ENCODE peak calls at places on chromosomes 2 and 18, in seven cellular contexts. One of them, this sample, is unnamed.
A peak's percentile ranks its signal among the peaks of the same experiment; 100 is the strongest.

GRCh38 chr2:97906309-97906708 is 89.4 kb downstream of the TMEM131 start:
- DNase-seq in thyroid gland: no peak
- DNase-seq in activated B cell treated with CpG ODN at 0.5 μM for 24 hours: no peak
- DNase-seq in right atrium auricular region: no peak
- DNase-seq in psoas muscle: no peak
- DNase-seq in pancreas: no peak
- DNase-seq in adrenal gland: no peak
- DNase-seq in this sample: no peak

GRCh38 chr18:23283933-23284430 is 148.7 kb downstream of the CABLES1 start:
- DNase-seq in thyroid gland: no peak
- DNase-seq in activated B cell treated with CpG ODN at 0.5 μM for 24 hours: no peak
- DNase-seq in right atrium auricular region: no peak
- DNase-seq in psoas muscle: no peak
- DNase-seq in pancreas: no peak
- DNase-seq in adrenal gland: peak; percentile 30
- DNase-seq in this sample: no peak

GRCh38 chr2:176464886-176465564 is 195.8 kb downstream of the MTX2 start:
- DNase-seq in thyroid gland: no peak
- DNase-seq in activated B cell treated with CpG ODN at 0.5 μM for 24 hours: no peak
- DNase-seq in right atrium auricular region: no peak
- DNase-seq in psoas muscle: no peak
- DNase-seq in pancreas: no peak
- DNase-seq in adrenal gland: no peak
- DNase-seq in this sample: no peak

GRCh38 chr2:152335851-152336102 is 803 bp downstream of the FMNL2 start:
- DNase-seq in thyroid gland: peak; percentile 42
- DNase-seq in activated B cell treated with CpG ODN at 0.5 μM for 24 hours: peak; percentile 22
- DNase-seq in right atrium auricular region: no peak
- DNase-seq in psoas muscle: peak; percentile 64
- DNase-seq in pancreas: no peak
- DNase-seq in adrenal gland: no peak
- DNase-seq in this sample: no peak

GRCh38 chr18:50709215-50709614 is 110.6 kb downstream of the MRO start:
- DNase-seq in thyroid gland: no peak
- DNase-seq in activated B cell treated with CpG ODN at 0.5 μM for 24 hours: no peak
- DNase-seq in right atrium auricular region: no peak
- DNase-seq in psoas muscle: no peak
- DNase-seq in pancreas: no peak
- DNase-seq in adrenal gland: no peak
- DNase-seq in this sample: no peak

GRCh38 chr2:159044804-159045286 is 76.4 kb downstream of the TANC1 start:
- DNase-seq in thyroid gland: peak; percentile 82
- DNase-seq in activated B cell treated with CpG ODN at 0.5 μM for 24 hours: no peak
- DNase-seq in right atrium auricular region: no peak
- DNase-seq in psoas muscle: no peak
- DNase-seq in pancreas: no peak
- DNase-seq in adrenal gland: peak; percentile 60
- DNase-seq in this sample: no peak

GRCh38 chr2:66762761-66763160 is 327.8 kb downstream of the MEIS1 start:
- DNase-seq in thyroid gland: no peak
- DNase-seq in activated B cell treated with CpG ODN at 0.5 μM for 24 hours: no peak
- DNase-seq in right atrium auricular region: no peak
- DNase-seq in psoas muscle: no peak
- DNase-seq in pancreas: no peak
- DNase-seq in adrenal gland: no peak
- DNase-seq in this sample: no peak

GRCh38 chr2:233034-233433 is 30.8 kb downstream of the SH3YL1 start:
- DNase-seq in thyroid gland: no peak
- DNase-seq in activated B cell treated with CpG ODN at 0.5 μM for 24 hours: no peak
- DNase-seq in right atrium auricular region: no peak
- DNase-seq in psoas muscle: no peak
- DNase-seq in pancreas: no peak
- DNase-seq in adrenal gland: no peak
- DNase-seq in this sample: no peak

GRCh38 chr2:86476092-86476491 is 34.9 kb downstream of the KDM3A start:
- DNase-seq in thyroid gland: no peak
- DNase-seq in activated B cell treated with CpG ODN at 0.5 μM for 24 hours: no peak
- DNase-seq in right atrium auricular region: no peak
- DNase-seq in psoas muscle: no peak
- DNase-seq in pancreas: no peak
- DNase-seq in adrenal gland: no peak
- DNase-seq in this sample: no peak

GRCh38 chr2:117832905-117833613 is 18.6 kb downstream of the DDX18 start:
- DNase-seq in thyroid gland: no peak
- DNase-seq in activated B cell treated with CpG ODN at 0.5 μM for 24 hours: no peak
- DNase-seq in right atrium auricular region: no peak
- DNase-seq in psoas muscle: no peak
- DNase-seq in pancreas: no peak
- DNase-seq in adrenal gland: no peak
- DNase-seq in this sample: no peak

GRCh38 chr2:223459328-223459939 is 142.7 kb downstream of the SCG2 start:
- DNase-seq in thyroid gland: no peak
- DNase-seq in activated B cell treated with CpG ODN at 0.5 μM for 24 hours: no peak
- DNase-seq in right atrium auricular region: no peak
- DNase-seq in psoas muscle: no peak
- DNase-seq in pancreas: no peak
- DNase-seq in adrenal gland: no peak
- DNase-seq in this sample: no peak

GRCh38 chr18:62784338-62784965 is 69.1 kb downstream of the PHLPP1 start:
- DNase-seq in thyroid gland: no peak
- DNase-seq in activated B cell treated with CpG ODN at 0.5 μM for 24 hours: no peak
- DNase-seq in right atrium auricular region: no peak
- DNase-seq in psoas muscle: no peak
- DNase-seq in pancreas: no peak
- DNase-seq in adrenal gland: no peak
- DNase-seq in this sample: no peak

GRCh38 chr2:69743847-69744264 is 1.9 kb downstream of the ANXA4 start:
- DNase-seq in thyroid gland: no peak
- DNase-seq in activated B cell treated with CpG ODN at 0.5 μM for 24 hours: no peak
- DNase-seq in right atrium auricular region: no peak
- DNase-seq in psoas muscle: no peak
- DNase-seq in pancreas: no peak
- DNase-seq in adrenal gland: no peak
- DNase-seq in this sample: no peak

GRCh38 chr2:44237221-44237620 is 38.1 kb upstream of the SLC3A1 start:
- DNase-seq in thyroid gland: no peak
- DNase-seq in activated B cell treated with CpG ODN at 0.5 μM for 24 hours: no peak
- DNase-seq in right atrium auricular region: no peak
- DNase-seq in psoas muscle: no peak
- DNase-seq in pancreas: no peak
- DNase-seq in adrenal gland: no peak
- DNase-seq in this sample: no peak

GRCh38 chr2:188203756-188204155 is 87.9 kb upstream of the GULP1 start:
- DNase-seq in thyroid gland: no peak
- DNase-seq in activated B cell treated with CpG ODN at 0.5 μM for 24 hours: no peak
- DNase-seq in right atrium auricular region: no peak
- DNase-seq in psoas muscle: no peak
- DNase-seq in pancreas: no peak
- DNase-seq in adrenal gland: no peak
- DNase-seq in this sample: no peak

GRCh38 chr18:31042391-31043181 is at the start of gene DSC3:
- DNase-seq in thyroid gland: peak; percentile 21
- DNase-seq in activated B cell treated with CpG ODN at 0.5 μM for 24 hours: no peak
- DNase-seq in right atrium auricular region: no peak
- DNase-seq in psoas muscle: peak; percentile 49
- DNase-seq in pancreas: no peak
- DNase-seq in adrenal gland: no peak
- DNase-seq in this sample: peak; percentile 77

GRCh38 chr18:5104246-5104645 is 92.8 kb downstream of the AKAIN1 start:
- DNase-seq in thyroid gland: no peak
- DNase-seq in activated B cell treated with CpG ODN at 0.5 μM for 24 hours: no peak
- DNase-seq in right atrium auricular region: no peak
- DNase-seq in psoas muscle: no peak
- DNase-seq in pancreas: no peak
- DNase-seq in adrenal gland: no peak
- DNase-seq in this sample: no peak

GRCh38 chr18:5103286-5103685 is 93.8 kb downstream of the AKAIN1 start:
- DNase-seq in thyroid gland: no peak
- DNase-seq in activated B cell treated with CpG ODN at 0.5 μM for 24 hours: no peak
- DNase-seq in right atrium auricular region: no peak
- DNase-seq in psoas muscle: no peak
- DNase-seq in pancreas: no peak
- DNase-seq in adrenal gland: no peak
- DNase-seq in this sample: no peak

GRCh38 chr18:5103693-5104092 is 93.4 kb downstream of the AKAIN1 start:
- DNase-seq in thyroid gland: no peak
- DNase-seq in activated B cell treated with CpG ODN at 0.5 μM for 24 hours: no peak
- DNase-seq in right atrium auricular region: no peak
- DNase-seq in psoas muscle: no peak
- DNase-seq in pancreas: no peak
- DNase-seq in adrenal gland: no peak
- DNase-seq in this sample: no peak

GRCh38 chr18:5107990-5108389 is 89.1 kb downstream of the AKAIN1 start:
- DNase-seq in thyroid gland: no peak
- DNase-seq in activated B cell treated with CpG ODN at 0.5 μM for 24 hours: no peak
- DNase-seq in right atrium auricular region: no peak
- DNase-seq in psoas muscle: no peak
- DNase-seq in pancreas: no peak
- DNase-seq in adrenal gland: no peak
- DNase-seq in this sample: no peak

DNA sequence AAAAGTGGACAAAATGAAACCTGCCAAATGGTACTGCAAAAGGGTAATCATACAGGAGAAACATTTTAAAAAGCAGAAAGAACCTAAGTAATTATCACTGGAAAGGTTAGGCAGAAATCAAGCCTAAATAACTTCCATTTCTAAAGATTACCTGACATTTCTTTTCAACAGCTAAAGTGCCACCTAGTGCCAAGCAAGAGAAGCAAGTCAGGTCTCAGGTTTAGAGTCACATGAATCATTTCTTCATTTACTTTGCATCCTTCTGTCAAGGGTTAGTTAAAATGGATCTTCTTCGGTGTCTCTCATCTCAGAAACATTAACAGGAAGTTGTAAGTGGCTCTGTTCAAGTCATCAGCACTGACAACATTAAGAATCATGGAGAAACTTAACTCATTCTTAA is 90.3 kb downstream of the AKAIN1 start:
- DNase-seq in thyroid gland: no peak
- DNase-seq in activated B cell treated with CpG ODN at 0.5 μM for 24 hours: no peak
- DNase-seq in right atrium auricular region: no peak
- DNase-seq in psoas muscle: no peak
- DNase-seq in pancreas: no peak
- DNase-seq in adrenal gland: no peak
- DNase-seq in this sample: no peak
- TF ChIP-seq CTCF in thyroid gland: no peak
- TF ChIP-seq CTCF in activated B cell treated with CpG ODN at 0.5 μM for 24 hours: no peak
- TF ChIP-seq CTCF in right atrium auricular region: no peak
- TF ChIP-seq CTCF in psoas muscle: no peak
- TF ChIP-seq CTCF in pancreas: no peak
- TF ChIP-seq CTCF in adrenal gland: peak; percentile 30
- TF ChIP-seq CTCF in this sample: peak; percentile 45

DNA sequence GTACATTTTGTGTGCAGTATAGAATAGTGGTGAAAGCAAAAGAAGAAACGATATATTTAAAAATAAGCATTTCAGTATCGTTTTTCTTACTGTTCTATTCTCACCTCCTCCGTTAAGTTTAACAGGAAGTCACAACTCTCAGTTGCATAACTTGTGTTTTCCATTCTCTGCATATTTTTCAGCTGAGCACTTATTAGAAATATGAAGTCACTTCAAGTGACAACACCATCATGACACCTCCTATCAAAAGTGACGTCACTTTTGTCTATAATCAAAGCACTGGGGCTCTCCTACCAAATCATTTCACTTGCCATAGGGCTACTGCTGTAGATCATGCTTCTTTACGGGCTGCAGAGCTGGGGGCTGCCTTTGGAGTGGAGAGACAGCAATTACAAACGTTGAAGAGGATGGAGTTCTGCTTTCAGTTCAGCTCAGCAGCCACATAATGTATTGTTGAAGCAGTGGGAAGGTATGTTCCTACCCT is 36.3 kb downstream of the STAT4 start:
- DNase-seq in thyroid gland: no peak
- DNase-seq in activated B cell treated with CpG ODN at 0.5 μM for 24 hours: no peak
- DNase-seq in right atrium auricular region: no peak
- DNase-seq in psoas muscle: no peak
- DNase-seq in pancreas: no peak
- DNase-seq in adrenal gland: no peak
- DNase-seq in this sample: no peak
- TF ChIP-seq CTCF in thyroid gland: no peak
- TF ChIP-seq CTCF in activated B cell treated with CpG ODN at 0.5 μM for 24 hours: no peak
- TF ChIP-seq CTCF in right atrium auricular region: no peak
- TF ChIP-seq CTCF in psoas muscle: no peak
- TF ChIP-seq CTCF in pancreas: no peak
- TF ChIP-seq CTCF in adrenal gland: no peak
- TF ChIP-seq CTCF in this sample: no peak

GRCh38 chr2:64655873-64656272 is 2.2 kb upstream of the SERTAD2 start:
- DNase-seq in thyroid gland: no peak
- DNase-seq in activated B cell treated with CpG ODN at 0.5 μM for 24 hours: no peak
- DNase-seq in right atrium auricular region: no peak
- DNase-seq in psoas muscle: no peak
- DNase-seq in pancreas: no peak
- DNase-seq in adrenal gland: no peak
- DNase-seq in this sample: no peak

GRCh38 chr2:64652231-64653173 is 1.2 kb downstream of the SERTAD2 start:
- DNase-seq in thyroid gland: peak; percentile 90
- DNase-seq in activated B cell treated with CpG ODN at 0.5 μM for 24 hours: no peak
- DNase-seq in right atrium auricular region: no peak
- DNase-seq in psoas muscle: peak; percentile 74
- DNase-seq in pancreas: peak; percentile 34
- DNase-seq in adrenal gland: peak; percentile 51
- DNase-seq in this sample: no peak

GRCh38 chr2:64654993-64655666 is 1.4 kb upstream of the SERTAD2 start:
- DNase-seq in thyroid gland: no peak
- DNase-seq in activated B cell treated with CpG ODN at 0.5 μM for 24 hours: no peak
- DNase-seq in right atrium auricular region: no peak
- DNase-seq in psoas muscle: no peak
- DNase-seq in pancreas: no peak
- DNase-seq in adrenal gland: no peak
- DNase-seq in this sample: no peak

GRCh38 chr2:64653174-64654062 is at the start of gene SERTAD2:
- DNase-seq in thyroid gland: peak; percentile 91
- DNase-seq in activated B cell treated with CpG ODN at 0.5 μM for 24 hours: peak; percentile 84
- DNase-seq in right atrium auricular region: peak; percentile 88
- DNase-seq in psoas muscle: peak; percentile 95
- DNase-seq in pancreas: peak; percentile 88
- DNase-seq in adrenal gland: peak; percentile 89
- DNase-seq in this sample: peak; percentile 92

GRCh38 chr2:64654063-64654811 is 524 bp upstream of the SERTAD2 start:
- DNase-seq in thyroid gland: peak; percentile 83
- DNase-seq in activated B cell treated with CpG ODN at 0.5 μM for 24 hours: no peak
- DNase-seq in right atrium auricular region: peak; percentile 90
- DNase-seq in psoas muscle: peak; percentile 93
- DNase-seq in pancreas: peak; percentile 71
- DNase-seq in adrenal gland: peak; percentile 88
- DNase-seq in this sample: peak; percentile 83
- TF ChIP-seq CTCF in thyroid gland: no peak
- TF ChIP-seq CTCF in activated B cell treated with CpG ODN at 0.5 μM for 24 hours: no peak
- TF ChIP-seq CTCF in right atrium auricular region: no peak
- TF ChIP-seq CTCF in psoas muscle: no peak
- TF ChIP-seq CTCF in pancreas: no peak
- TF ChIP-seq CTCF in adrenal gland: no peak
- TF ChIP-seq CTCF in this sample: no peak

DNA sequence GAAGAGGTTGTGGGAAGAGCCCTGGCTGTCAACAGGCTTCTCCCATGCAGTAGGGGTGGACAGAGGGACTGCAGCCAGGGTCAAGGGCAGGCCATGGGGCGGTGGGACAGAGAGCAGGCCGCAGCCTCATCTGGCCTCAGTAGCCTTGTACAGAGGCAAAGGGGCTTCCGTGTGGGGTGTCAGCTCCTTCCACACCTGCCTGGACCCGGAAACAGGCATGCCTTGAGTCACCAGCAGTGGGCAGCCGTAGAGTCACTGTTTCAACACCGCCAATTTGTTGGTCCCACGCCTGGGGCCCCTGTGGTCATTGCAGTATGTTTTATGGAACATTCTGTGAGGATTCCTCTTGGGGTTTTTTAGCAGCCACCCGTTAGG is 173.0 kb downstream of the SMAD7 start:
- DNase-seq in thyroid gland: no peak
- DNase-seq in activated B cell treated with CpG ODN at 0.5 μM for 24 hours: no peak
- DNase-seq in right atrium auricular region: peak; percentile 77
- DNase-seq in psoas muscle: no peak
- DNase-seq in pancreas: no peak
- DNase-seq in adrenal gland: no peak
- DNase-seq in this sample: no peak
- TF ChIP-seq CTCF in thyroid gland: no peak
- TF ChIP-seq CTCF in activated B cell treated with CpG ODN at 0.5 μM for 24 hours: no peak
- TF ChIP-seq CTCF in right atrium auricular region: no peak
- TF ChIP-seq CTCF in psoas muscle: no peak
- TF ChIP-seq CTCF in pancreas: no peak
- TF ChIP-seq CTCF in adrenal gland: no peak
- TF ChIP-seq CTCF in this sample: no peak